ENCODE peak calls at places on chromosomes 5 and 9, in nine cellular contexts. One of them, this sample, is unnamed.

GRCh38 chr5:14676320-14676719 is 11.8 kb downstream of the OTULIN start:
- DNase-seq in fibroblast of pulmonary artery: peak
- DNase-seq in HTR-8/SVneo: no peak
- DNase-seq in activated naive CD4-positive, alpha-beta T cell: no peak
- DNase-seq in T-helper 17 cell: no peak
- DNase-seq in left cardiac atrium: no peak
- DNase-seq in cardiac muscle cell: peak
- DNase-seq in Calu3: peak
- DNase-seq in posterior cingulate gyrus: no peak
- DNase-seq in this sample: no peak

GRCh38 chr5:33650911-33651310 is 210.1 kb downstream of the TARS1 start:
- DNase-seq in activated naive CD4-positive, alpha-beta T cell: no peak
- DNase-seq in left cardiac atrium: no peak
- DNase-seq in cardiac muscle cell: no peak
- DNase-seq in T-helper 17 cell: no peak
- DNase-seq in posterior cingulate gyrus: no peak
- DNase-seq in fibroblast of pulmonary artery: no peak
- DNase-seq in Calu3: no peak
- DNase-seq in HTR-8/SVneo: no peak
- DNase-seq in this sample: no peak

GRCh38 chr9:83920469-83920941 is 727 bp downstream of the KIF27 start:
- DNase-seq in posterior cingulate gyrus: peak
- DNase-seq in fibroblast of pulmonary artery: peak
- DNase-seq in Calu3: peak
- DNase-seq in cardiac muscle cell: peak
- DNase-seq in activated naive CD4-positive, alpha-beta T cell: no peak
- DNase-seq in T-helper 17 cell: no peak
- DNase-seq in HTR-8/SVneo: peak
- DNase-seq in left cardiac atrium: no peak
- DNase-seq in this sample: no peak

GRCh38 chr9:20621553-20622329 is 558 bp downstream of the MLLT3 start:
- DNase-seq in T-helper 17 cell: peak
- DNase-seq in HTR-8/SVneo: no peak
- DNase-seq in left cardiac atrium: peak
- DNase-seq in posterior cingulate gyrus: peak
- DNase-seq in Calu3: peak
- DNase-seq in fibroblast of pulmonary artery: peak
- DNase-seq in cardiac muscle cell: peak
- DNase-seq in activated naive CD4-positive, alpha-beta T cell: peak
- DNase-seq in this sample: peak

GRCh38 chr5:51382759-51383493 is at the start of gene ISL1:
- DNase-seq in activated naive CD4-positive, alpha-beta T cell: no peak
- DNase-seq in T-helper 17 cell: no peak
- DNase-seq in posterior cingulate gyrus: no peak
- DNase-seq in Calu3: peak
- DNase-seq in HTR-8/SVneo: peak
- DNase-seq in left cardiac atrium: peak
- DNase-seq in fibroblast of pulmonary artery: peak
- DNase-seq in cardiac muscle cell: peak
- DNase-seq in this sample: peak

GRCh38 chr9:129174724-129175514 is 3.1 kb downstream of the IER5L start:
- DNase-seq in Calu3: peak
- DNase-seq in left cardiac atrium: peak
- DNase-seq in cardiac muscle cell: peak
- DNase-seq in posterior cingulate gyrus: peak
- DNase-seq in T-helper 17 cell: no peak
- DNase-seq in fibroblast of pulmonary artery: peak
- DNase-seq in HTR-8/SVneo: peak
- DNase-seq in activated naive CD4-positive, alpha-beta T cell: no peak
- DNase-seq in this sample: peak

GRCh38 chr5:10932426-10932825 is 171.4 kb upstream of the DAP start:
- DNase-seq in T-helper 17 cell: no peak
- DNase-seq in cardiac muscle cell: no peak
- DNase-seq in activated naive CD4-positive, alpha-beta T cell: no peak
- DNase-seq in HTR-8/SVneo: no peak
- DNase-seq in posterior cingulate gyrus: no peak
- DNase-seq in fibroblast of pulmonary artery: no peak
- DNase-seq in left cardiac atrium: no peak
- DNase-seq in Calu3: no peak
- DNase-seq in this sample: no peak

GRCh38 chr5:1415059-1415425 is 30.2 kb downstream of the SLC6A3 start:
- DNase-seq in T-helper 17 cell: peak
- DNase-seq in HTR-8/SVneo: no peak
- DNase-seq in left cardiac atrium: no peak
- DNase-seq in Calu3: no peak
- DNase-seq in activated naive CD4-positive, alpha-beta T cell: no peak
- DNase-seq in posterior cingulate gyrus: no peak
- DNase-seq in fibroblast of pulmonary artery: no peak
- DNase-seq in cardiac muscle cell: no peak
- DNase-seq in this sample: no peak

GRCh38 chr5:2036885-2037284 is 154.2 kb upstream of the IRX4 start:
- DNase-seq in fibroblast of pulmonary artery: no peak
- DNase-seq in posterior cingulate gyrus: no peak
- DNase-seq in Calu3: no peak
- DNase-seq in HTR-8/SVneo: no peak
- DNase-seq in cardiac muscle cell: no peak
- DNase-seq in T-helper 17 cell: no peak
- DNase-seq in activated naive CD4-positive, alpha-beta T cell: no peak
- DNase-seq in left cardiac atrium: no peak
- DNase-seq in this sample: no peak

GRCh38 chr9:121073038-121073437 is 1.7 kb upstream of the CNTRL start:
- DNase-seq in activated naive CD4-positive, alpha-beta T cell: no peak
- DNase-seq in fibroblast of pulmonary artery: peak
- DNase-seq in left cardiac atrium: peak
- DNase-seq in HTR-8/SVneo: no peak
- DNase-seq in T-helper 17 cell: no peak
- DNase-seq in cardiac muscle cell: peak
- DNase-seq in posterior cingulate gyrus: peak
- DNase-seq in Calu3: no peak
- DNase-seq in this sample: peak

GRCh38 chr9:75238311-75238976 is 150.1 kb downstream of the OSTF1 start:
- DNase-seq in left cardiac atrium: peak
- DNase-seq in T-helper 17 cell: no peak
- DNase-seq in cardiac muscle cell: peak
- DNase-seq in HTR-8/SVneo: peak
- DNase-seq in Calu3: peak
- DNase-seq in posterior cingulate gyrus: peak
- DNase-seq in activated naive CD4-positive, alpha-beta T cell: peak
- DNase-seq in fibroblast of pulmonary artery: peak
- DNase-seq in this sample: peak

GRCh38 chr5:167381457-167381856 is 910.0 kb upstream of the WWC1 start:
- DNase-seq in posterior cingulate gyrus: no peak
- DNase-seq in left cardiac atrium: no peak
- DNase-seq in activated naive CD4-positive, alpha-beta T cell: no peak
- DNase-seq in cardiac muscle cell: no peak
- DNase-seq in fibroblast of pulmonary artery: no peak
- DNase-seq in T-helper 17 cell: no peak
- DNase-seq in HTR-8/SVneo: no peak
- DNase-seq in Calu3: no peak
- DNase-seq in this sample: no peak

GRCh38 chr5:37184748-37185364 is 64.3 kb downstream of the CPLANE1 start:
- DNase-seq in fibroblast of pulmonary artery: no peak
- DNase-seq in Calu3: no peak
- DNase-seq in left cardiac atrium: no peak
- DNase-seq in T-helper 17 cell: no peak
- DNase-seq in cardiac muscle cell: no peak
- DNase-seq in posterior cingulate gyrus: no peak
- DNase-seq in activated naive CD4-positive, alpha-beta T cell: no peak
- DNase-seq in HTR-8/SVneo: no peak
- DNase-seq in this sample: no peak

GRCh38 chr5:167634432-167634831 is 657.0 kb upstream of the WWC1 start:
- DNase-seq in cardiac muscle cell: peak
- DNase-seq in left cardiac atrium: no peak
- DNase-seq in fibroblast of pulmonary artery: peak
- DNase-seq in Calu3: no peak
- DNase-seq in HTR-8/SVneo: no peak
- DNase-seq in posterior cingulate gyrus: no peak
- DNase-seq in T-helper 17 cell: no peak
- DNase-seq in activated naive CD4-positive, alpha-beta T cell: no peak
- DNase-seq in this sample: peak

GRCh38 chr5:127564002-127564769 is 46.7 kb downstream of the PRRC1 start:
- DNase-seq in T-helper 17 cell: no peak
- DNase-seq in HTR-8/SVneo: peak
- DNase-seq in fibroblast of pulmonary artery: peak
- DNase-seq in cardiac muscle cell: peak
- DNase-seq in left cardiac atrium: no peak
- DNase-seq in posterior cingulate gyrus: peak
- DNase-seq in activated naive CD4-positive, alpha-beta T cell: no peak
- DNase-seq in Calu3: peak
- DNase-seq in this sample: peak